ENCODE peak calls at places on chromosome 7, in nine cellular contexts. V is ACHN; F is activated T-helper 2 cell treated with anti-CD3 and anti-CD28 coated beads, Interferon-gamma antibody, Interleukin-2, Interleukin-4, amounts not matched to agents 10 μg/mL and 5 μg/mL and 100 μg/mL, durations not matched to agents 14 hours and 24 hours and 36 hours; R is astrocyte of the spinal cord; J is fibroblast of the conjunctiva; H is NCI-H1417; Z is iPS-NIHi11; S is endodermal cell; A is caudate nucleus. N is an unnamed sample.

GRCh38 chr7:94655884-94656657 is at the start of gene SGCE:
- DNase-seq in V (peak; percentile 90), F (peak; percentile 16), R (peak; percentile 78), J (peak; percentile 64), H (peak; percentile 80), Z (peak; percentile 73), S (peak; percentile 95), A (peak; percentile 67), N (peak; percentile 55)

GRCh38 chr7:1617957-1618356 is 48.1 kb upstream of the PSMG3 start:
- DNase-seq in V (no peak), F (no peak), R (no peak), J (no peak), H (no peak), Z (no peak), S (no peak), A (no peak), N (no peak)

GRCh38 chr7:5661941-5662340 is 119.5 kb downstream of the RNF216 start:
- DNase-seq in V (no peak), F (no peak), R (no peak), J (no peak), H (no peak), Z (no peak), S (no peak), A (peak; percentile 48), N (no peak)

GRCh38 chr7:90239625-90240228 is 5.2 kb upstream of the CFAP69 start:
- DNase-seq in V (no peak), F (no peak), R (no peak), J (no peak), H (no peak), Z (no peak), S (no peak), A (no peak), N (no peak)

GRCh38 chr7:45911311-45911710 is 9.8 kb downstream of the IGFBP3 start:
- DNase-seq in V (no peak), F (no peak), R (no peak), J (no peak), H (no peak), Z (no peak), S (peak; percentile 41), A (no peak), N (no peak)

GRCh38 chr7:141671705-141672496 is 30.1 kb downstream of the DENND11 start:
- DNase-seq in V (no peak), F (no peak), R (no peak), J (no peak), H (no peak), Z (no peak), S (no peak), A (no peak), N (no peak)

GRCh38 chr7:133051066-133051465 is 30.8 kb downstream of the CHCHD3 start:
- DNase-seq in V (peak; percentile 72), F (no peak), R (peak; percentile 27), J (no peak), H (no peak), Z (no peak), S (no peak), A (no peak), N (no peak)

GRCh38 chr7:36315309-36315948 is 74.2 kb upstream of the ANLN start:
- DNase-seq in V (no peak), F (no peak), R (no peak), J (no peak), H (no peak), Z (peak; percentile 37), S (peak; percentile 66), A (no peak), N (no peak)

GRCh38 chr7:92751902-92752901 is 84.2 kb downstream of the CDK6 start:
- DNase-seq in V (peak; percentile 86), F (no peak), R (peak; percentile 94), J (peak; percentile 77), H (no peak), Z (no peak), S (no peak), A (no peak), N (peak; percentile 68)

GRCh38 chr7:132996581-132997242 is 85.2 kb downstream of the CHCHD3 start:
- DNase-seq in V (no peak), F (no peak), R (no peak), J (no peak), H (no peak), Z (no peak), S (peak; percentile 48), A (no peak), N (no peak)

GRCh38 chr7:8261711-8262695 is at the start of gene ICA1:
- DNase-seq in V (peak; percentile 90), F (peak; percentile 20), R (peak; percentile 36), J (no peak), H (peak; percentile 98), Z (peak; percentile 82), S (peak; percentile 92), A (peak; percentile 64), N (peak; percentile 45)

GRCh38 chr7:134619627-134620331 is 26.9 kb upstream of the BPGM start:
- DNase-seq in V (no peak), F (no peak), R (peak; percentile 95), J (peak; percentile 88), H (no peak), Z (no peak), S (no peak), A (no peak), N (peak; percentile 66)

GRCh38 chr7:131927770-131928169 is 371.3 kb upstream of the PODXL start:
- DNase-seq in V (no peak), F (no peak), R (no peak), J (no peak), H (no peak), Z (no peak), S (peak; percentile 16), A (no peak), N (no peak)

GRCh38 chr7:77806425-77806824 is 7.9 kb downstream of the PHTF2 start:
- DNase-seq in V (no peak), F (no peak), R (no peak), J (no peak), H (no peak), Z (no peak), S (no peak), A (no peak), N (no peak)

GRCh38 chr7:103106336-103107070 is 31.6 kb downstream of the ARMC10 start:
- DNase-seq in V (no peak), F (no peak), R (no peak), J (no peak), H (peak; percentile 29), Z (peak; percentile 7), S (peak; percentile 86), A (no peak), N (no peak)

GRCh38 chr7:64892666-64893269 is 10.3 kb upstream of the ZNF273 start:
- DNase-seq in V (no peak), F (no peak), R (no peak), J (no peak), H (no peak), Z (no peak), S (peak; percentile 7), A (no peak), N (no peak)

GRCh38 chr7:23654508-23654907 is 25.5 kb upstream of the FAM221A start:
- DNase-seq in V (peak; percentile 76), F (no peak), R (no peak), J (no peak), H (no peak), Z (peak; percentile 26), S (peak; percentile 88), A (no peak), N (peak; percentile 13)

GRCh38 chr7:131431289-131431688 is 103.6 kb downstream of the MKLN1 start:
- DNase-seq in V (no peak), F (no peak), R (peak; percentile 77), J (no peak), H (peak; percentile 45), Z (no peak), S (no peak), A (peak; percentile 43), N (no peak)

GRCh38 chr7:37893359-37893758 is 23.3 kb downstream of the SFRP4 start:
- DNase-seq in V (no peak), F (no peak), R (no peak), J (no peak), H (no peak), Z (no peak), S (no peak), A (no peak), N (no peak)

GRCh38 chr7:55052081-55052480 is 33.3 kb downstream of the EGFR start:
- DNase-seq in V (peak; percentile 44), F (no peak), R (peak; percentile 74), J (no peak), H (no peak), Z (no peak), S (no peak), A (no peak), N (peak; percentile 35)

GRCh38 chr7:121279822-121280221 is 49.0 kb upstream of the WNT16 start:
- DNase-seq in V (no peak), F (no peak), R (peak; percentile 25), J (no peak), H (no peak), Z (no peak), S (no peak), A (no peak), N (no peak)

GRCh38 chr7:82264752-82265305 is 178.7 kb downstream of the CACNA2D1 start:
- DNase-seq in V (no peak), F (no peak), R (no peak), J (no peak), H (peak; percentile 21), Z (no peak), S (no peak), A (no peak), N (no peak)

GRCh38 chr7:131109757-131110293 is 217.9 kb upstream of the MKLN1 start:
- DNase-seq in V (peak; percentile 91), F (peak; percentile 70), R (peak; percentile 87), J (peak; percentile 42), H (peak; percentile 81), Z (peak; percentile 78), S (peak; percentile 94), A (peak; percentile 50), N (peak; percentile 74)

N was measured in A549.